ENCODE peak calls at places on chromosomes 11 and 22, in seven cellular contexts. One of them, this sample, is unnamed.

GRCh38 chr11:83235825-83236224 is 42.3 kb downstream of the ANKRD42 start:
- DNase-seq in right lobe of liver: no peak
- DNase-seq in body of pancreas: no peak
- DNase-seq in tibial nerve: no peak
- DNase-seq in stomach: no peak
- DNase-seq in IMR-90: peak
- DNase-seq in ovary: no peak
- DNase-seq in this sample: no peak

GRCh38 chr11:61161190-61162091 is at the start of gene VPS37C:
- DNase-seq in right lobe of liver: peak
- DNase-seq in body of pancreas: peak
- DNase-seq in tibial nerve: peak
- DNase-seq in stomach: peak
- DNase-seq in IMR-90: peak
- DNase-seq in ovary: peak
- DNase-seq in this sample: peak

GRCh38 chr11:47348131-47348802 is 4.2 kb downstream of the MYBPC3 start:
- DNase-seq in right lobe of liver: peak
- DNase-seq in body of pancreas: no peak
- DNase-seq in tibial nerve: no peak
- DNase-seq in stomach: no peak
- DNase-seq in IMR-90: no peak
- DNase-seq in ovary: no peak
- DNase-seq in this sample: peak

GRCh38 chr11:33542921-33543320 is 157.7 kb downstream of the C11orf91 start:
- DNase-seq in right lobe of liver: peak
- DNase-seq in body of pancreas: peak
- DNase-seq in tibial nerve: peak
- DNase-seq in stomach: peak
- DNase-seq in IMR-90: peak
- DNase-seq in ovary: no peak
- DNase-seq in this sample: peak

GRCh38 chr22:49486225-49486624 is 341.4 kb downstream of the BRD1 start:
- DNase-seq in right lobe of liver: no peak
- DNase-seq in body of pancreas: no peak
- DNase-seq in tibial nerve: no peak
- DNase-seq in stomach: no peak
- DNase-seq in IMR-90: no peak
- DNase-seq in ovary: no peak
- DNase-seq in this sample: no peak

GRCh38 chr11:11451501-11452005 is 98.5 kb upstream of the CSNK2A3 start:
- DNase-seq in right lobe of liver: peak
- DNase-seq in body of pancreas: no peak
- DNase-seq in tibial nerve: no peak
- DNase-seq in stomach: no peak
- DNase-seq in IMR-90: peak
- DNase-seq in ovary: no peak
- DNase-seq in this sample: no peak

GRCh38 chr22:50505776-50506610 is 1.5 kb downstream of the LMF2 start:
- DNase-seq in right lobe of liver: no peak
- DNase-seq in body of pancreas: peak
- DNase-seq in tibial nerve: no peak
- DNase-seq in stomach: no peak
- DNase-seq in IMR-90: no peak
- DNase-seq in ovary: peak
- DNase-seq in this sample: no peak

GRCh38 chr22:42375982-42376381 is 56.2 kb downstream of the NFAM1 start:
- DNase-seq in right lobe of liver: no peak
- DNase-seq in body of pancreas: no peak
- DNase-seq in tibial nerve: peak
- DNase-seq in stomach: no peak
- DNase-seq in IMR-90: no peak
- DNase-seq in ovary: no peak
- DNase-seq in this sample: peak

GRCh38 chr11:48182860-48183526 is 33.6 kb upstream of the OR4B1 start:
- DNase-seq in right lobe of liver: no peak
- DNase-seq in body of pancreas: no peak
- DNase-seq in tibial nerve: no peak
- DNase-seq in stomach: no peak
- DNase-seq in IMR-90: no peak
- DNase-seq in ovary: no peak
- DNase-seq in this sample: peak

GRCh38 chr22:46135611-46136538 is 14.5 kb upstream of the PPARA start:
- DNase-seq in right lobe of liver: peak
- DNase-seq in body of pancreas: no peak
- DNase-seq in tibial nerve: no peak
- DNase-seq in stomach: no peak
- DNase-seq in IMR-90: no peak
- DNase-seq in ovary: no peak
- DNase-seq in this sample: no peak

GRCh38 chr11:91792779-91793262 is 431.8 kb upstream of the FAT3 start:
- DNase-seq in right lobe of liver: no peak
- DNase-seq in body of pancreas: no peak
- DNase-seq in tibial nerve: no peak
- DNase-seq in stomach: no peak
- DNase-seq in IMR-90: no peak
- DNase-seq in ovary: no peak
- DNase-seq in this sample: no peak

GRCh38 chr22:25064894-25065560 is 112.5 kb downstream of the KIAA1671 start:
- DNase-seq in right lobe of liver: no peak
- DNase-seq in body of pancreas: no peak
- DNase-seq in tibial nerve: no peak
- DNase-seq in stomach: no peak
- DNase-seq in IMR-90: no peak
- DNase-seq in ovary: no peak
- DNase-seq in this sample: peak

GRCh38 chr22:25068701-25069100 is 116.2 kb downstream of the KIAA1671 start:
- DNase-seq in right lobe of liver: no peak
- DNase-seq in body of pancreas: no peak
- DNase-seq in tibial nerve: no peak
- DNase-seq in stomach: no peak
- DNase-seq in IMR-90: no peak
- DNase-seq in ovary: no peak
- DNase-seq in this sample: no peak

GRCh38 chr22:25069426-25069757 is 116.9 kb downstream of the KIAA1671 start:
- DNase-seq in right lobe of liver: no peak
- DNase-seq in body of pancreas: no peak
- DNase-seq in tibial nerve: no peak
- DNase-seq in stomach: no peak
- DNase-seq in IMR-90: no peak
- DNase-seq in ovary: no peak
- DNase-seq in this sample: no peak

GRCh38 chr22:25067851-25068421 is 115.4 kb downstream of the KIAA1671 start:
- DNase-seq in right lobe of liver: no peak
- DNase-seq in body of pancreas: no peak
- DNase-seq in tibial nerve: no peak
- DNase-seq in stomach: no peak
- DNase-seq in IMR-90: no peak
- DNase-seq in ovary: no peak
- DNase-seq in this sample: no peak

DNA sequence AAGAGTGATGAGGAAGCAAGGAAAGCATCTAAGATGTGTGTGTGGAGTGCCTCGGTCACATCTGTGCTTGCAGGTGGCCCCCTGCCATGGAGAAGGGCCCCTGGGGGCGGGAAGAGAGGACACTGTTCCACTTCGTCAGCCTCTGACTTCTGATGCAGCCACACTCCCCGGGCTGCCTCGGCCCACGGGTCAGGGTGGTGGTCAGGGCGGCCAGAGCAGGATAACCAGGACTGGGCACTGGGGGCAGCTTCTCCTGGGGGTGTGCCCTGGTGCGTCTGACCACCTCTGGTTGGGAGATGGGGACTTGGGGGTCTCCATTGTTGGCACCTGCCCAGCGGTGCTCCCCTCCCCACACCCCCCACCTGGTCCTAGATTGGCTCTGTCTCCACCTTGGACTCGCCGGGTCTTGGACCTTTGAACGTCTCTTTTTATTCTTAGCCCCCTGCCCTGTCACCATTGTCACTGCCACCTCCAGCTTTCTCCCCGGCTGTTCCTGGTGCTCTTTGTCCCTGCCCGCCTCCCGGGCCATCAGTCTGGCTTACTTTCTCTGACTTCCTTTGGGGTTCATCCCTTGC is 114.4 kb downstream of the KIAA1671 start:
- DNase-seq in right lobe of liver: no peak
- DNase-seq in body of pancreas: no peak
- DNase-seq in tibial nerve: no peak
- DNase-seq in stomach: no peak
- DNase-seq in IMR-90: no peak
- DNase-seq in ovary: no peak
- DNase-seq in this sample: no peak
- TF ChIP-seq CTCF in right lobe of liver: no peak
- TF ChIP-seq CTCF in body of pancreas: no peak
- TF ChIP-seq CTCF in tibial nerve: no peak
- TF ChIP-seq CTCF in stomach: no peak
- TF ChIP-seq CTCF in IMR-90: no peak
- TF ChIP-seq CTCF in ovary: no peak
- TF ChIP-seq CTCF in this sample: no peak

DNA sequence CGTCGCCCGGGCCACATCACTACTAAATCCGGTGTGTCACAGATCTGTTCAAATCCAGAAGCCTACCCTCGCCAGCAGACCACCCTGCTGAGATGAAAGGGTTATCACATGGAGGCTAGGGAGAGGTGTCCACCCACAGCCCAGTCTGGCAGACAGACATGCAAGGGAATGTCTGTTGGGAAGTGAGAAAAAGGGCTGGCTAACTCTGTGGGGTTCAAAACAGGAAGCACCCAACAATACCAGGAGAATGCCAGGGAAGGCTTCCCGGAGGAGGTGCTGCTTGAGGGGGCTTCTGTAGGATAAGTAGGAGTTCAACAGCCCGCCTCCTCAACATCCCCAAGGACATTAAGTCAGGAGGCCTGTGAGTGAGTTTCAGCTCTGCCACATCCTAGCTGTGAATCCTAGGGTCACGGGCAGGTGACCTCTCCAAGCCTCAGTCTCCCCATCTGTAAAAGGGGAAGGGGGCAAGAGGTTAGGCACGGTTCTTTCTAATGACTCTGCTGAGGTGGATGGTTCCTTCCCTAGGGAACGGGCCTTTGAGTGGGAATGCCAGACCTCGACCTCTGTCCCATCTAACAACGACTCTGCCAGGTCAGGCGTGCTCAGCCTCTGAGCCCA is 1.1 kb downstream of the TPST2 start:
- DNase-seq in right lobe of liver: no peak
- DNase-seq in body of pancreas: no peak
- DNase-seq in tibial nerve: no peak
- DNase-seq in stomach: no peak
- DNase-seq in IMR-90: no peak
- DNase-seq in ovary: no peak
- DNase-seq in this sample: no peak
- TF ChIP-seq POLR2A in right lobe of liver: peak
- TF ChIP-seq POLR2A in body of pancreas: no peak
- TF ChIP-seq POLR2A in tibial nerve: no peak
- TF ChIP-seq POLR2A in stomach: no peak
- TF ChIP-seq POLR2A in IMR-90: no peak
- TF ChIP-seq POLR2A in ovary: no peak
- TF ChIP-seq POLR2A in this sample: no peak

GRCh38 chr11:68025047-68025446 is 5.4 kb upstream of the NDUFS8 start:
- DNase-seq in right lobe of liver: no peak
- DNase-seq in body of pancreas: no peak
- DNase-seq in tibial nerve: no peak
- DNase-seq in stomach: no peak
- DNase-seq in IMR-90: no peak
- DNase-seq in ovary: no peak
- DNase-seq in this sample: no peak
- TF ChIP-seq CTCF in right lobe of liver: no peak
- TF ChIP-seq CTCF in body of pancreas: peak
- TF ChIP-seq CTCF in tibial nerve: no peak
- TF ChIP-seq CTCF in stomach: no peak
- TF ChIP-seq CTCF in IMR-90: no peak
- TF ChIP-seq CTCF in ovary: no peak
- TF ChIP-seq CTCF in this sample: no peak

DNA sequence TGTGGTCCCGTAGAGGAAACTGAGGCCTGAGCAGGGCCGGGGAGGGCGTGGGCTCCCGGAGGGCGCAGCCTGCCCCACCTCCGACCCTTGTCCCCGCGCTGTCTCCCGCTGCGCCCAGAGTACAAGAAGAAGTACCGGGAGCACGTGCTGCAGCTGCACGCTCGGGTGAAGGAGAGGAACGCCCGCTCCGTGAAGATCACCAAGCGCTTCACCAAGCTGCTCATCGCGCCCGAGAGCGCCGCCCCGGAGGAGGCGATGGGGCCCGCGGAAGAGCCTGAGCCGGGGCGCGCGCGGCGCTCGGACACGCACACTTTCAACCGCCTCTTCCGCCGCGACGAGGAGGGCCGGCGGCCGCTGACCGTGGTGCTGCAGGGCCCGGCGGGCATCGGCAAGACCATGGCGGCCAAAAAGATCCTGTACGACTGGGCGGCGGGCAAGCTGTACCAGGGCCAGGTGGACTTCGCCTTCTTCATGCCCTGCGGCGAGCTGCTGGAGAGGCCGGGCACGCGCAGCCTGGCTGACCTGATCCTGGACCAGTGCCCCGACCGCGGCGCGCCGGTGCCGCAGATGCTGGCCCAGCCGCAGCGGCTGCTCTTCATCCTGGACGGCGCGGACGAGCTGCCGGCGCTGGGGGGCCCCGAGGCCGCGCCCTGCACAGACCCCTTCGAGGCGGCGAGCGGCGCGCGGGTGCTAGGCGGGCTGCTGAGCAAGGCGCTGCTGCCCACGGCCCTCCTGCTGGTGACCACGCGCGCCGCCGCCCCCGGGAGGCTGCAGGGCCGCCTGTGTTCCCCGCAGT is 2.0 kb downstream of the NLRP6 start:
- DNase-seq in right lobe of liver: peak
- DNase-seq in body of pancreas: peak
- DNase-seq in tibial nerve: no peak
- DNase-seq in stomach: no peak
- DNase-seq in IMR-90: peak
- DNase-seq in ovary: no peak
- DNase-seq in this sample: peak
- TF ChIP-seq POLR2A in right lobe of liver: peak
- TF ChIP-seq POLR2A in body of pancreas: no peak
- TF ChIP-seq POLR2A in tibial nerve: no peak
- TF ChIP-seq POLR2A in stomach: no peak
- TF ChIP-seq POLR2A in IMR-90: no peak
- TF ChIP-seq POLR2A in ovary: no peak
- TF ChIP-seq POLR2A in this sample: no peak

DNA sequence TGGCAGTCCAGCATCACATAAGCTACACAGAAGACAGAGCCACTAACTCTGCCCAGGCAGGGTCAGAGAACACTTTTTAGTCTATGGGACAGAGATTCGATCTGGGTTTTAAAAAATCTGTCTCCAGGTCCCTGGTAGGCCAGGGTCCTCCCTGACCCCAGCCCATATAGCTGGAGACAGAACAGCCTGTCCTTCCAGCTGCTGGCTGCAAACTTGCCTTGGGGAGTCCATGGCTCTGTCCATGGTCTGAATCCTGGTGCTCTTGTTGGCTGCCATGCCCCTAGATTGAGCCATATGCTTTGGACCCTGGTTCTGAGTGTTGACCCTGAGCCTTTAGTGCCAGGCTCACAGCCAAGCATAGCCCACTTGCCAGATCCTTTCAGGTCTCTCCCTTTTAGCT is 13.3 kb upstream of the LIPT2 start:
- DNase-seq in right lobe of liver: no peak
- DNase-seq in body of pancreas: no peak
- DNase-seq in tibial nerve: no peak
- DNase-seq in stomach: no peak
- DNase-seq in IMR-90: no peak
- DNase-seq in ovary: no peak
- DNase-seq in this sample: no peak
- TF ChIP-seq CTCF in right lobe of liver: no peak
- TF ChIP-seq CTCF in body of pancreas: no peak
- TF ChIP-seq CTCF in tibial nerve: no peak
- TF ChIP-seq CTCF in stomach: no peak
- TF ChIP-seq CTCF in IMR-90: no peak
- TF ChIP-seq CTCF in ovary: no peak
- TF ChIP-seq CTCF in this sample: no peak

GRCh38 chr11:87265915-87266314 is 228.2 kb downstream of the TMEM135 start:
- DNase-seq in right lobe of liver: no peak
- DNase-seq in body of pancreas: no peak
- DNase-seq in tibial nerve: no peak
- DNase-seq in stomach: no peak
- DNase-seq in IMR-90: peak
- DNase-seq in ovary: no peak
- DNase-seq in this sample: no peak
- TF ChIP-seq POLR2A in right lobe of liver: no peak
- TF ChIP-seq POLR2A in body of pancreas: no peak
- TF ChIP-seq POLR2A in tibial nerve: no peak
- TF ChIP-seq POLR2A in stomach: no peak
- TF ChIP-seq POLR2A in IMR-90: no peak
- TF ChIP-seq POLR2A in ovary: no peak
- TF ChIP-seq POLR2A in this sample: no peak

This sample was measured in heart left ventricle.